ENCODE peak calls at places on chromosomes 16 and 17, in ten cellular contexts. One of them, this sample, is unnamed.

GRCh38 chr16:5633845-5634440 is 536.3 kb upstream of the EEF2KMT start:
- DNase-seq in KBM-7: peak
- DNase-seq in NCI-H2171: peak
- DNase-seq in aorta: no peak
- DNase-seq in dermis microvascular lymphatic vessel endothelial cell: peak
- DNase-seq in AG09309: no peak
- DNase-seq in SK-N-SH: peak
- DNase-seq in HFFc6: peak
- DNase-seq in stimulated activated CD8-positive, alpha-beta memory T cell treated with anti-CD3 and anti-CD28 coated beads, Interleukin-4, amount 100 ng/mL, for 1 hour: no peak
- DNase-seq in HS-5: no peak
- DNase-seq in this sample: peak

GRCh38 chr16:6356881-6357280 is 975.8 kb upstream of the RBFOX1 start:
- DNase-seq in KBM-7: no peak
- DNase-seq in NCI-H2171: no peak
- DNase-seq in aorta: no peak
- DNase-seq in dermis microvascular lymphatic vessel endothelial cell: no peak
- DNase-seq in AG09309: no peak
- DNase-seq in SK-N-SH: no peak
- DNase-seq in HFFc6: no peak
- DNase-seq in stimulated activated CD8-positive, alpha-beta memory T cell treated with anti-CD3 and anti-CD28 coated beads, Interleukin-4, amount 100 ng/mL, for 1 hour: no peak
- DNase-seq in HS-5: no peak
- DNase-seq in this sample: no peak

GRCh38 chr17:14308965-14309879 is 8.3 kb downstream of the HS3ST3B1 start:
- DNase-seq in KBM-7: peak
- DNase-seq in NCI-H2171: peak
- DNase-seq in aorta: peak
- DNase-seq in dermis microvascular lymphatic vessel endothelial cell: peak
- DNase-seq in AG09309: peak
- DNase-seq in SK-N-SH: peak
- DNase-seq in HFFc6: peak
- DNase-seq in stimulated activated CD8-positive, alpha-beta memory T cell treated with anti-CD3 and anti-CD28 coated beads, Interleukin-4, amount 100 ng/mL, for 1 hour: peak
- DNase-seq in HS-5: peak
- DNase-seq in this sample: peak

GRCh38 chr16:46695937-46696336 is 6.5 kb downstream of the ORC6 start:
- DNase-seq in KBM-7: no peak
- DNase-seq in NCI-H2171: no peak
- DNase-seq in aorta: no peak
- DNase-seq in dermis microvascular lymphatic vessel endothelial cell: no peak
- DNase-seq in AG09309: no peak
- DNase-seq in SK-N-SH: no peak
- DNase-seq in HFFc6: no peak
- DNase-seq in stimulated activated CD8-positive, alpha-beta memory T cell treated with anti-CD3 and anti-CD28 coated beads, Interleukin-4, amount 100 ng/mL, for 1 hour: no peak
- DNase-seq in HS-5: no peak
- DNase-seq in this sample: no peak

GRCh38 chr16:75003931-75004330 is 5.1 kb downstream of the ZNRF1 start:
- DNase-seq in KBM-7: no peak
- DNase-seq in NCI-H2171: no peak
- DNase-seq in aorta: no peak
- DNase-seq in dermis microvascular lymphatic vessel endothelial cell: no peak
- DNase-seq in AG09309: no peak
- DNase-seq in SK-N-SH: no peak
- DNase-seq in HFFc6: no peak
- DNase-seq in stimulated activated CD8-positive, alpha-beta memory T cell treated with anti-CD3 and anti-CD28 coated beads, Interleukin-4, amount 100 ng/mL, for 1 hour: no peak
- DNase-seq in HS-5: no peak
- DNase-seq in this sample: no peak

GRCh38 chr16:82016964-82017363 is 5.7 kb upstream of the SDR42E1 start:
- DNase-seq in KBM-7: no peak
- DNase-seq in NCI-H2171: no peak
- DNase-seq in aorta: no peak
- DNase-seq in dermis microvascular lymphatic vessel endothelial cell: no peak
- DNase-seq in AG09309: peak
- DNase-seq in SK-N-SH: no peak
- DNase-seq in HFFc6: no peak
- DNase-seq in stimulated activated CD8-positive, alpha-beta memory T cell treated with anti-CD3 and anti-CD28 coated beads, Interleukin-4, amount 100 ng/mL, for 1 hour: no peak
- DNase-seq in HS-5: no peak
- DNase-seq in this sample: no peak

GRCh38 chr16:89193021-89193575 is 7.2 kb downstream of the SLC22A31 start:
- DNase-seq in KBM-7: peak
- DNase-seq in NCI-H2171: no peak
- DNase-seq in aorta: peak
- DNase-seq in dermis microvascular lymphatic vessel endothelial cell: peak
- DNase-seq in AG09309: peak
- DNase-seq in SK-N-SH: peak
- DNase-seq in HFFc6: no peak
- DNase-seq in stimulated activated CD8-positive, alpha-beta memory T cell treated with anti-CD3 and anti-CD28 coated beads, Interleukin-4, amount 100 ng/mL, for 1 hour: no peak
- DNase-seq in HS-5: no peak
- DNase-seq in this sample: peak

GRCh38 chr17:32486091-32486700 is 597 bp upstream of the CDK5R1 start:
- DNase-seq in KBM-7: peak
- DNase-seq in NCI-H2171: peak
- DNase-seq in aorta: peak
- DNase-seq in dermis microvascular lymphatic vessel endothelial cell: peak
- DNase-seq in AG09309: no peak
- DNase-seq in SK-N-SH: peak
- DNase-seq in HFFc6: peak
- DNase-seq in stimulated activated CD8-positive, alpha-beta memory T cell treated with anti-CD3 and anti-CD28 coated beads, Interleukin-4, amount 100 ng/mL, for 1 hour: no peak
- DNase-seq in HS-5: no peak
- DNase-seq in this sample: peak

GRCh38 chr17:72423718-72424117 is 302.9 kb downstream of the SOX9 start:
- DNase-seq in KBM-7: no peak
- DNase-seq in NCI-H2171: no peak
- DNase-seq in aorta: no peak
- DNase-seq in dermis microvascular lymphatic vessel endothelial cell: no peak
- DNase-seq in AG09309: no peak
- DNase-seq in SK-N-SH: no peak
- DNase-seq in HFFc6: no peak
- DNase-seq in stimulated activated CD8-positive, alpha-beta memory T cell treated with anti-CD3 and anti-CD28 coated beads, Interleukin-4, amount 100 ng/mL, for 1 hour: no peak
- DNase-seq in HS-5: no peak
- DNase-seq in this sample: no peak

GRCh38 chr16:30922960-30923535 is 324 bp upstream of the FBXL19 start:
- DNase-seq in KBM-7: peak
- DNase-seq in NCI-H2171: peak
- DNase-seq in aorta: peak
- DNase-seq in dermis microvascular lymphatic vessel endothelial cell: peak
- DNase-seq in AG09309: peak
- DNase-seq in SK-N-SH: peak
- DNase-seq in HFFc6: peak
- DNase-seq in stimulated activated CD8-positive, alpha-beta memory T cell treated with anti-CD3 and anti-CD28 coated beads, Interleukin-4, amount 100 ng/mL, for 1 hour: peak
- DNase-seq in HS-5: peak
- DNase-seq in this sample: peak

GRCh38 chr17:39204245-39204644 is 4.2 kb downstream of the RPL19 start:
- DNase-seq in KBM-7: no peak
- DNase-seq in NCI-H2171: no peak
- DNase-seq in aorta: no peak
- DNase-seq in dermis microvascular lymphatic vessel endothelial cell: no peak
- DNase-seq in AG09309: no peak
- DNase-seq in SK-N-SH: no peak
- DNase-seq in HFFc6: no peak
- DNase-seq in stimulated activated CD8-positive, alpha-beta memory T cell treated with anti-CD3 and anti-CD28 coated beads, Interleukin-4, amount 100 ng/mL, for 1 hour: no peak
- DNase-seq in HS-5: no peak
- DNase-seq in this sample: no peak

GRCh38 chr16:88856828-88857727 is at the start of the genes GALNS and TRAPPC2L:
- DNase-seq in KBM-7: peak
- DNase-seq in NCI-H2171: peak
- DNase-seq in aorta: peak
- DNase-seq in dermis microvascular lymphatic vessel endothelial cell: peak
- DNase-seq in AG09309: peak
- DNase-seq in SK-N-SH: peak
- DNase-seq in HFFc6: peak
- DNase-seq in stimulated activated CD8-positive, alpha-beta memory T cell treated with anti-CD3 and anti-CD28 coated beads, Interleukin-4, amount 100 ng/mL, for 1 hour: peak
- DNase-seq in HS-5: peak
- DNase-seq in this sample: peak

GRCh38 chr17:43940630-43941029 is 1.6 kb downstream of the PPY start:
- DNase-seq in KBM-7: peak
- DNase-seq in NCI-H2171: peak
- DNase-seq in aorta: no peak
- DNase-seq in dermis microvascular lymphatic vessel endothelial cell: peak
- DNase-seq in AG09309: no peak
- DNase-seq in SK-N-SH: peak
- DNase-seq in HFFc6: peak
- DNase-seq in stimulated activated CD8-positive, alpha-beta memory T cell treated with anti-CD3 and anti-CD28 coated beads, Interleukin-4, amount 100 ng/mL, for 1 hour: no peak
- DNase-seq in HS-5: no peak
- DNase-seq in this sample: peak

GRCh38 chr16:56970934-56971767 is 9.4 kb downstream of the CETP start:
- DNase-seq in KBM-7: no peak
- DNase-seq in NCI-H2171: no peak
- DNase-seq in aorta: no peak
- DNase-seq in dermis microvascular lymphatic vessel endothelial cell: no peak
- DNase-seq in AG09309: no peak
- DNase-seq in SK-N-SH: no peak
- DNase-seq in HFFc6: peak
- DNase-seq in stimulated activated CD8-positive, alpha-beta memory T cell treated with anti-CD3 and anti-CD28 coated beads, Interleukin-4, amount 100 ng/mL, for 1 hour: no peak
- DNase-seq in HS-5: no peak
- DNase-seq in this sample: no peak

GRCh38 chr17:51371732-51372151 is 111.4 kb downstream of the UTP18 start:
- DNase-seq in KBM-7: peak
- DNase-seq in NCI-H2171: peak
- DNase-seq in aorta: no peak
- DNase-seq in dermis microvascular lymphatic vessel endothelial cell: peak
- DNase-seq in AG09309: peak
- DNase-seq in SK-N-SH: peak
- DNase-seq in HFFc6: peak
- DNase-seq in stimulated activated CD8-positive, alpha-beta memory T cell treated with anti-CD3 and anti-CD28 coated beads, Interleukin-4, amount 100 ng/mL, for 1 hour: no peak
- DNase-seq in HS-5: no peak
- DNase-seq in this sample: peak

GRCh38 chr16:11006666-11007065 is 62.3 kb downstream of the CLEC16A start:
- DNase-seq in KBM-7: no peak
- DNase-seq in NCI-H2171: no peak
- DNase-seq in aorta: no peak
- DNase-seq in dermis microvascular lymphatic vessel endothelial cell: no peak
- DNase-seq in AG09309: no peak
- DNase-seq in SK-N-SH: no peak
- DNase-seq in HFFc6: no peak
- DNase-seq in stimulated activated CD8-positive, alpha-beta memory T cell treated with anti-CD3 and anti-CD28 coated beads, Interleukin-4, amount 100 ng/mL, for 1 hour: no peak
- DNase-seq in HS-5: no peak
- DNase-seq in this sample: no peak

GRCh38 chr16:13896543-13897182 is 23.3 kb upstream of the ERCC4 start:
- DNase-seq in KBM-7: peak
- DNase-seq in NCI-H2171: no peak
- DNase-seq in aorta: no peak
- DNase-seq in dermis microvascular lymphatic vessel endothelial cell: no peak
- DNase-seq in AG09309: no peak
- DNase-seq in SK-N-SH: no peak
- DNase-seq in HFFc6: no peak
- DNase-seq in stimulated activated CD8-positive, alpha-beta memory T cell treated with anti-CD3 and anti-CD28 coated beads, Interleukin-4, amount 100 ng/mL, for 1 hour: no peak
- DNase-seq in HS-5: no peak
- DNase-seq in this sample: no peak

GRCh38 chr17:77842148-77842905 is 116.2 kb upstream of the TNRC6C start:
- DNase-seq in KBM-7: peak
- DNase-seq in NCI-H2171: no peak
- DNase-seq in aorta: peak
- DNase-seq in dermis microvascular lymphatic vessel endothelial cell: peak
- DNase-seq in AG09309: no peak
- DNase-seq in SK-N-SH: no peak
- DNase-seq in HFFc6: no peak
- DNase-seq in stimulated activated CD8-positive, alpha-beta memory T cell treated with anti-CD3 and anti-CD28 coated beads, Interleukin-4, amount 100 ng/mL, for 1 hour: no peak
- DNase-seq in HS-5: no peak
- DNase-seq in this sample: no peak

GRCh38 chr17:61989509-61989908 is 61.7 kb upstream of the INTS2 start:
- DNase-seq in KBM-7: no peak
- DNase-seq in NCI-H2171: no peak
- DNase-seq in aorta: no peak
- DNase-seq in dermis microvascular lymphatic vessel endothelial cell: no peak
- DNase-seq in AG09309: no peak
- DNase-seq in SK-N-SH: no peak
- DNase-seq in HFFc6: no peak
- DNase-seq in stimulated activated CD8-positive, alpha-beta memory T cell treated with anti-CD3 and anti-CD28 coated beads, Interleukin-4, amount 100 ng/mL, for 1 hour: no peak
- DNase-seq in HS-5: no peak
- DNase-seq in this sample: no peak

GRCh38 chr16:28082624-28083023 is 19.1 kb upstream of the GSG1L start:
- DNase-seq in KBM-7: no peak
- DNase-seq in NCI-H2171: no peak
- DNase-seq in aorta: no peak
- DNase-seq in dermis microvascular lymphatic vessel endothelial cell: no peak
- DNase-seq in AG09309: no peak
- DNase-seq in SK-N-SH: no peak
- DNase-seq in HFFc6: no peak
- DNase-seq in stimulated activated CD8-positive, alpha-beta memory T cell treated with anti-CD3 and anti-CD28 coated beads, Interleukin-4, amount 100 ng/mL, for 1 hour: no peak
- DNase-seq in HS-5: no peak
- DNase-seq in this sample: no peak

GRCh38 chr17:52930145-52930544 is 771.6 kb upstream of the CA10 start:
- DNase-seq in KBM-7: no peak
- DNase-seq in NCI-H2171: no peak
- DNase-seq in aorta: no peak
- DNase-seq in dermis microvascular lymphatic vessel endothelial cell: no peak
- DNase-seq in AG09309: no peak
- DNase-seq in SK-N-SH: no peak
- DNase-seq in HFFc6: no peak
- DNase-seq in stimulated activated CD8-positive, alpha-beta memory T cell treated with anti-CD3 and anti-CD28 coated beads, Interleukin-4, amount 100 ng/mL, for 1 hour: no peak
- DNase-seq in HS-5: no peak
- DNase-seq in this sample: no peak

GRCh38 chr16:89061086-89061485 is 32.6 kb upstream of the ACSF3 start:
- DNase-seq in KBM-7: no peak
- DNase-seq in NCI-H2171: no peak
- DNase-seq in aorta: no peak
- DNase-seq in dermis microvascular lymphatic vessel endothelial cell: no peak
- DNase-seq in AG09309: no peak
- DNase-seq in SK-N-SH: no peak
- DNase-seq in HFFc6: no peak
- DNase-seq in stimulated activated CD8-positive, alpha-beta memory T cell treated with anti-CD3 and anti-CD28 coated beads, Interleukin-4, amount 100 ng/mL, for 1 hour: no peak
- DNase-seq in HS-5: no peak
- DNase-seq in this sample: no peak

GRCh38 chr16:51056331-51056730 is 94.7 kb downstream of the SALL1 start:
- DNase-seq in KBM-7: no peak
- DNase-seq in NCI-H2171: no peak
- DNase-seq in aorta: no peak
- DNase-seq in dermis microvascular lymphatic vessel endothelial cell: no peak
- DNase-seq in AG09309: no peak
- DNase-seq in SK-N-SH: no peak
- DNase-seq in HFFc6: no peak
- DNase-seq in stimulated activated CD8-positive, alpha-beta memory T cell treated with anti-CD3 and anti-CD28 coated beads, Interleukin-4, amount 100 ng/mL, for 1 hour: no peak
- DNase-seq in HS-5: no peak
- DNase-seq in this sample: no peak